ENCODE peak calls at places on chromosomes 7 and 10, in eight cellular contexts. D is A549, G is DMS153, S is AG04450, V is nephron progenitor cell, E is memory B cell, Q is kidney tubule cell, H is COR-L47. P is an unnamed sample.

GRCh38 chr7:514651-515598 is 4.7 kb downstream of the PDGFA start:
- DNase-seq in S (no peak), D (no peak), Q (no peak), E (no peak), H (peak), V (peak), G (no peak), P (peak)

GRCh38 chr7:79268730-79269129 is 184.7 kb downstream of the MAGI2 start:
- DNase-seq in D (no peak), H (peak), G (peak), E (no peak), S (no peak), V (no peak), Q (no peak), P (no peak)

GRCh38 chr7:82395147-82395546 is 48.4 kb downstream of the CACNA2D1 start:
- DNase-seq in D (no peak), Q (no peak), E (no peak), G (no peak), V (no peak), H (no peak), S (no peak), P (no peak)

GRCh38 chr7:3597243-3597642 is 296.2 kb downstream of the SDK1 start:
- DNase-seq in Q (no peak), S (no peak), G (no peak), V (no peak), D (no peak), E (peak), H (no peak), P (no peak)

GRCh38 chr10:21449288-21449966 is 76.1 kb downstream of the SKIDA1 start:
- DNase-seq in V (no peak), D (no peak), S (no peak), H (no peak), Q (no peak), E (no peak), G (no peak), P (no peak)

GRCh38 chr10:73997479-73997805 is 474 bp upstream of the VCL start:
- DNase-seq in S (no peak), Q (no peak), V (no peak), D (peak), G (no peak), H (peak), E (no peak), P (no peak)

GRCh38 chr10:132502544-132503300 is 34.9 kb upstream of the INPP5A start:
- DNase-seq in E (no peak), H (no peak), D (no peak), Q (no peak), S (no peak), V (no peak), G (no peak), P (no peak)

GRCh38 chr7:47335071-47335470 is 246.8 kb downstream of the TNS3 start:
- DNase-seq in H (no peak), Q (no peak), G (no peak), S (no peak), E (no peak), D (no peak), V (no peak), P (no peak)

GRCh38 chr7:77933394-77933793 is 134.8 kb downstream of the PHTF2 start:
- DNase-seq in E (no peak), V (no peak), D (peak), S (no peak), G (no peak), Q (peak), H (no peak), P (peak)

GRCh38 chr7:361680-362415 is 71.9 kb downstream of the FOXL3 start:
- DNase-seq in D (no peak), G (no peak), H (no peak), S (no peak), E (no peak), V (no peak), Q (no peak), P (no peak)

GRCh38 chr7:70474639-70475234 is 657.2 kb upstream of the GALNT17 start:
- DNase-seq in Q (no peak), D (no peak), E (no peak), H (no peak), G (peak), V (no peak), S (no peak), P (no peak)

GRCh38 chr10:20202337-20202736 is 386.1 kb downstream of the PLXDC2 start:
- DNase-seq in G (no peak), E (no peak), D (no peak), V (no peak), Q (no peak), S (no peak), H (no peak), P (peak)

GRCh38 chr10:3399756-3400155 is 227.2 kb upstream of the PITRM1 start:
- DNase-seq in D (no peak), H (no peak), G (no peak), S (no peak), V (no peak), E (no peak), Q (no peak), P (no peak)

GRCh38 chr7:12715372-12716133 is 28.1 kb downstream of the ARL4A start:
- DNase-seq in H (peak), G (peak), S (peak), V (peak), D (peak), E (no peak), Q (peak), P (peak)

GRCh38 chr7:138785587-138786437 is 12.0 kb upstream of the TMEM213 start:
- DNase-seq in D (peak), S (no peak), V (no peak), E (no peak), H (no peak), G (no peak), Q (peak), P (peak)

GRCh38 chr7:72751978-72752377 is 76.0 kb downstream of the TYW1B start:
- DNase-seq in D (no peak), V (peak), H (no peak), Q (no peak), E (no peak), S (no peak), G (no peak), P (no peak)

GRCh38 chr7:116522247-116522646 is 2.6 kb upstream of the CAV1 start:
- DNase-seq in E (no peak), D (no peak), H (no peak), G (no peak), V (no peak), Q (peak), S (no peak), P (peak)

GRCh38 chr10:92291921-92292860 is 1.2 kb downstream of the MARCHF5 start:
- DNase-seq in D (peak), H (peak), V (peak), S (no peak), E (peak), G (peak), Q (peak), P (peak)

GRCh38 chr7:1809601-1810258 is 139.7 kb downstream of the ELFN1 start:
- DNase-seq in G (no peak), V (no peak), E (no peak), Q (no peak), H (no peak), S (no peak), D (no peak), P (no peak)

GRCh38 chr7:35846816-35847412 is 46.1 kb downstream of the SEPTIN7 start:
- DNase-seq in V (no peak), S (no peak), G (no peak), H (no peak), D (no peak), Q (no peak), E (no peak), P (no peak)

GRCh38 chr7:19392246-19392645 is 247.0 kb upstream of the FERD3L start:
- DNase-seq in H (no peak), V (no peak), G (no peak), Q (peak), D (no peak), E (no peak), S (no peak), P (no peak)